ENCODE peak calls at places on chromosomes 4 and X, in four cellular contexts. I, G, J and H are unnamed samples.

GRCh38 chrX:128436397-128437103 is 384.3 kb upstream of the ACTRT1 start:
- DNase-seq in I (no peak), G (no peak), J (no peak), H (no peak)

GRCh38 chrX:1535241-1536041 is 1.5 kb downstream of the P2RY8 start:
- DNase-seq in I (no peak), G (no peak), J (no peak), H (no peak)

GRCh38 chr4:183384983-183385382 is 59.5 kb upstream of the CDKN2AIP start:
- DNase-seq in I (no peak), G (no peak), J (no peak), H (no peak)

GRCh38 chr4:1403177-1403583 is 3.1 kb downstream of the NKX1-1 start:
- DNase-seq in I (no peak), G (no peak), J (no peak), H (no peak)

GRCh38 chr4:165207016-165207430 is 338 bp upstream of the KLHL2 start:
- DNase-seq in I (no peak), G (peak), J (no peak), H (no peak)

GRCh38 chr4:103329642-103330041 is 131.5 kb upstream of the CENPE start:
- DNase-seq in I (no peak), G (no peak), J (no peak), H (no peak)

GRCh38 chr4:88792268-88792781 is 94.7 kb upstream of the NAP1L5 start:
- DNase-seq in I (no peak), G (no peak), J (no peak), H (no peak)

GRCh38 chr4:52659016-52659721 is at the start of gene USP46:
- DNase-seq in I (peak), G (peak), J (peak), H (peak)